ENCODE peak calls at places on chromosomes 11 and 22, in four cellular contexts. One of them, this sample, is unnamed.

GRCh38 chr22:20509344-20510047 is 2.1 kb downstream of the MED15 start:
- DNase-seq in K562: peak
- DNase-seq in WTC11: no peak
- DNase-seq in HepG2: peak
- DNase-seq in this sample: no peak

GRCh38 chr11:43367382-43368178 is 8.9 kb downstream of the TTC17 start:
- DNase-seq in WTC11: no peak
- DNase-seq in HepG2: no peak
- DNase-seq in K562: peak
- DNase-seq in this sample: peak

GRCh38 chr11:58726594-58727414 is 4.9 kb downstream of the GLYAT start:
- DNase-seq in K562: peak
- DNase-seq in HepG2: no peak
- DNase-seq in WTC11: no peak
- DNase-seq in this sample: no peak

GRCh38 chr11:26820739-26821138 is 98.9 kb upstream of the SLC5A12 start:
- DNase-seq in K562: no peak
- DNase-seq in WTC11: no peak
- DNase-seq in HepG2: no peak
- DNase-seq in this sample: no peak

GRCh38 chr11:45921561-45922424 is 663 bp upstream of the LARGE2 start:
- DNase-seq in K562: peak
- DNase-seq in WTC11: peak
- DNase-seq in HepG2: peak
- DNase-seq in this sample: no peak

GRCh38 chr22:37549704-37550059 is 10.6 kb upstream of the CDC42EP1 start:
- DNase-seq in HepG2: no peak
- DNase-seq in K562: no peak
- DNase-seq in WTC11: no peak
- DNase-seq in this sample: no peak

GRCh38 chr11:126348806-126349582 is 6.5 kb upstream of the ST3GAL4 start:
- DNase-seq in HepG2: no peak
- DNase-seq in K562: no peak
- DNase-seq in WTC11: no peak
- DNase-seq in this sample: no peak

GRCh38 chr11:24697722-24698121 is 200.9 kb downstream of the LUZP2 start:
- DNase-seq in HepG2: no peak
- DNase-seq in K562: no peak
- DNase-seq in WTC11: no peak
- DNase-seq in this sample: no peak

GRCh38 chr22:49997221-49997599 is 15.4 kb downstream of the IL17REL start:
- DNase-seq in K562: no peak
- DNase-seq in HepG2: no peak
- DNase-seq in WTC11: no peak
- DNase-seq in this sample: no peak

GRCh38 chr11:121249039-121249663 is 43.4 kb upstream of the SC5D start:
- DNase-seq in K562: peak
- DNase-seq in HepG2: peak
- DNase-seq in WTC11: no peak
- DNase-seq in this sample: no peak

GRCh38 chr11:121250843-121251242 is 41.7 kb upstream of the SC5D start:
- DNase-seq in WTC11: no peak
- DNase-seq in K562: no peak
- DNase-seq in HepG2: no peak
- DNase-seq in this sample: no peak

GRCh38 chr11:121246021-121246768 is 46.4 kb upstream of the SC5D start:
- DNase-seq in K562: peak
- DNase-seq in HepG2: no peak
- DNase-seq in WTC11: peak
- DNase-seq in this sample: no peak

GRCh38 chr11:121246769-121247035 is 45.9 kb upstream of the SC5D start:
- DNase-seq in HepG2: no peak
- DNase-seq in K562: no peak
- DNase-seq in WTC11: no peak
- DNase-seq in this sample: no peak

DNA sequence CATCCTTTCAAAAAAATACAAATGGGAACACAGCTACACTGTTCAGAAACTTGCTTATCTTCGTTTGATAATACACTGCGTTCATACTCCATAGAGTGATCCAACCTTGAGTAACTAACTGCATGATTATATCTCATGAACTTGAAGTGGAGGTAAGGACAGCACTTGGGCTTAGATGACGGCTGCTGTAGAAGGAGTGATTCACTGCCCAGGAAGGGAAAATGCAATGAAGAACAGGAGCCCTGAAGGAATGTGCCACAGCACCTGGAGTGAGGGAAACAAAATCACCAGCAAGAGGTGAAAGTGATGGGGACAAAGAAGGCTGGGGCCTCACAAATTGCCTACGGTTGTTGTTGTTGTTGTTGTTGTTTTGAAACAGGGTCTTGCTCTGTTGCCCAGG is 44.1 kb upstream of the SC5D start:
- DNase-seq in K562: no peak
- DNase-seq in HepG2: no peak
- DNase-seq in WTC11: no peak
- DNase-seq in this sample: no peak
- TF ChIP-seq CREM in K562: no peak
- TF ChIP-seq CREM in HepG2: no peak
- TF ChIP-seq CREM in WTC11: no peak
- TF ChIP-seq CREM in this sample: no peak

DNA sequence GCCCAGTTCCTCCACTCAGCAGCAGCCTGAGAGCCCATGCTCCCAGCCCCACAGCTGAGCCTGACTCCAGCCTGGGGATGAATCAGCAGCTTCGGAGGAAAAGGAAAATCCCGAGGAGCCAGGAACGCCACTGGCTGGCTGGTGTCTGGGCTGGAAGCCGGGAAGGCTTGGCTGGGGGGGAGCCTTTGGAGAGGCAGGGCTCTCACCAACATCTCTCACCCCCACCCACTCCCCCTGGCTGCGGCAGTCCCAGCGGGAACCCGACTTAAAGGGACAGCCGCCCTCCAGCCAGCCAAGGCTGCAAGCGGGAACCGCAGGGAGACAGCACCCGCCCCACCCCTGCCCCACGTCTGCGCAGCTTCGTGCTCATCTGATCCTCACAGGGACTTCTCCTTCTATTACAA is 28.4 kb downstream of the KIAA0930 start:
- DNase-seq in K562: no peak
- DNase-seq in HepG2: no peak
- DNase-seq in WTC11: no peak
- DNase-seq in this sample: no peak
- TF ChIP-seq CREM in K562: no peak
- TF ChIP-seq CREM in HepG2: no peak
- TF ChIP-seq CREM in WTC11: no peak
- TF ChIP-seq CREM in this sample: no peak

DNA sequence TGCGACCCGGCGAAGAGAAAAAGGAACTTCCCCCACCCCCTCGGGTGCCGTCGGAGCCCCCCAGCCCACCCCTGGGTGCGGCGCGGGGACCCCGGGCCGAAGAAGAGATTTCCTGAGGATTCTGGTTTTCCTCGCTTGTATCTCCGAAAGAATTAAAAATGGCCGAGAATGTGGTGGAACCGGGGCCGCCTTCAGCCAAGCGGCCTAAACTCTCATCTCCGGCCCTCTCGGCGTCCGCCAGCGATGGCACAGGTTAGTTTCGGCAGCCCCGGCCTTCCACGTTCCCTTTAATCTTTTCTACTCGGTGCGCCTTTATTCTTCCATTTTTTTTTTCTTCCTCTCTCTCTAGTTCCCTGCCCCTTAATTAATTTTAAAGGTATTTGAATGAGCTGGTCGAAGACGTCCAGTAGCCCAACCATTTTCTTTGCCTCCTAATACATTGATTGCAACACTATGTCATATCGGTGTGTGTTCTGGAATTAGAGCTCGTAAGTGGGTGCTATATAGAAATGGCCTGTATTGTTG is 517 bp downstream of the EP300 start:
- DNase-seq in HepG2: peak
- DNase-seq in K562: peak
- DNase-seq in WTC11: no peak
- DNase-seq in this sample: no peak
- TF ChIP-seq CREM in HepG2: no peak
- TF ChIP-seq CREM in K562: no peak
- TF ChIP-seq CREM in WTC11: no peak
- TF ChIP-seq CREM in this sample: no peak

GRCh38 chr11:80529722-80530121 is 1088.9 kb upstream of the TENM4 start:
- DNase-seq in HepG2: peak
- DNase-seq in WTC11: no peak
- DNase-seq in K562: no peak
- DNase-seq in this sample: no peak
- TF ChIP-seq CREM in HepG2: no peak
- TF ChIP-seq CREM in WTC11: no peak
- TF ChIP-seq CREM in K562: no peak
- TF ChIP-seq CREM in this sample: no peak

GRCh38 chr22:23533328-23533762 is 46.7 kb downstream of the IGLL1 start:
- DNase-seq in K562: peak
- DNase-seq in WTC11: peak
- DNase-seq in HepG2: peak
- DNase-seq in this sample: no peak
- TF ChIP-seq CREM in K562: no peak
- TF ChIP-seq CREM in WTC11: no peak
- TF ChIP-seq CREM in HepG2: no peak
- TF ChIP-seq CREM in this sample: no peak

GRCh38 chr11:134155456-134155855 is 68.3 kb downstream of the NCAPD3 start:
- DNase-seq in WTC11: no peak
- DNase-seq in HepG2: no peak
- DNase-seq in K562: no peak
- DNase-seq in this sample: no peak

GRCh38 chr11:134155946-134156865 is 67.6 kb downstream of the NCAPD3 start:
- DNase-seq in K562: no peak
- DNase-seq in HepG2: no peak
- DNase-seq in WTC11: no peak
- DNase-seq in this sample: no peak

GRCh38 chr11:134157451-134157850 is 66.3 kb downstream of the NCAPD3 start:
- DNase-seq in HepG2: no peak
- DNase-seq in WTC11: no peak
- DNase-seq in K562: no peak
- DNase-seq in this sample: no peak

GRCh38 chr11:134159652-134160051 is 64.1 kb downstream of the NCAPD3 start:
- DNase-seq in HepG2: no peak
- DNase-seq in K562: no peak
- DNase-seq in WTC11: no peak
- DNase-seq in this sample: no peak

DNA sequence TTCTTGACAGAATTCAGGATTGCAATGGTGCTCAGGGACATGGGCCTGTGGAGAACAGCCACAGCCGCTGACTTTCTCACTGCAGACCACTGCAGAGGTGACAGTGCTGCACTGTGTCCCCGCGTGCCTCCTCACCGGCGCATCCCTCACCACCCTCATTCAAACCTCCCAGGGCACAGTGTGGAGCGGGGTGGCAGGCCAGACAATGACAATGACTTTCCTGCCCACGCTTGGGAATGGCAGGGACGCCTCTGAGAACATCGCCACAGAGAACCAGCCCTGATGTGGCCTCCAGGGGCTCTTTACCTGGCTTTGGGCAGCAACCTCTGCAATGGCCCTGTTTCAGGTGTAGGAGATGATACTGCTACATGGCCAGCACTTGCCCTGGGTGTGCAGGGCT is 65.7 kb downstream of the NCAPD3 start:
- DNase-seq in WTC11: no peak
- DNase-seq in K562: no peak
- DNase-seq in HepG2: no peak
- DNase-seq in this sample: no peak
- TF ChIP-seq CREM in WTC11: no peak
- TF ChIP-seq CREM in K562: no peak
- TF ChIP-seq CREM in HepG2: no peak
- TF ChIP-seq CREM in this sample: no peak

GRCh38 chr22:32199341-32199740 is 5.5 kb downstream of the RFPL2 start:
- DNase-seq in K562: no peak
- DNase-seq in WTC11: no peak
- DNase-seq in HepG2: no peak
- DNase-seq in this sample: no peak

GRCh38 chr22:32199961-32200360 is 4.9 kb downstream of the RFPL2 start:
- DNase-seq in K562: no peak
- DNase-seq in HepG2: no peak
- DNase-seq in WTC11: no peak
- DNase-seq in this sample: no peak

GRCh38 chr22:32202161-32202538 is 2.7 kb downstream of the RFPL2 start:
- DNase-seq in WTC11: no peak
- DNase-seq in K562: no peak
- DNase-seq in HepG2: no peak
- DNase-seq in this sample: no peak

GRCh38 chr22:32202539-32203180 is 2.2 kb downstream of the RFPL2 start:
- DNase-seq in K562: peak
- DNase-seq in WTC11: peak
- DNase-seq in HepG2: peak
- DNase-seq in this sample: no peak

GRCh38 chr22:32200752-32201151 is 4.1 kb downstream of the RFPL2 start:
- DNase-seq in WTC11: no peak
- DNase-seq in K562: no peak
- DNase-seq in HepG2: no peak
- DNase-seq in this sample: no peak
- TF ChIP-seq CREM in WTC11: no peak
- TF ChIP-seq CREM in K562: no peak
- TF ChIP-seq CREM in HepG2: no peak
- TF ChIP-seq CREM in this sample: no peak

GRCh38 chr11:95067042-95067827 is 516 bp downstream of the SRSF8 start:
- DNase-seq in K562: peak
- DNase-seq in WTC11: peak
- DNase-seq in HepG2: peak
- DNase-seq in this sample: no peak
- TF ChIP-seq CREM in K562: peak
- TF ChIP-seq CREM in WTC11: peak
- TF ChIP-seq CREM in HepG2: no peak
- TF ChIP-seq CREM in this sample: peak